ENCODE peak calls at places on chromosome 17, in six cellular contexts. One of them, this sample, is unnamed.

GRCh38 chr17:18382441-18383078 is 5.0 kb downstream of the EVPLL start:
- DNase-seq in nucleus accumbens: no peak
- DNase-seq in GM23248: no peak
- DNase-seq in GOT3: no peak
- DNase-seq in activated CD4-positive, alpha-beta T cell treated with anti-CD3 and anti-CD28 coated beads, Interleukin-2, amount 10 ng/mL, durations not matched to agents 7 days and 5 days: no peak
- DNase-seq in sigmoid colon: peak; percentile 58
- DNase-seq in this sample: no peak

GRCh38 chr17:80443916-80444708 is 29.1 kb downstream of the ENDOV start:
- DNase-seq in nucleus accumbens: peak; percentile 29
- DNase-seq in GM23248: no peak
- DNase-seq in GOT3: no peak
- DNase-seq in activated CD4-positive, alpha-beta T cell treated with anti-CD3 and anti-CD28 coated beads, Interleukin-2, amount 10 ng/mL, durations not matched to agents 7 days and 5 days: no peak
- DNase-seq in sigmoid colon: no peak
- DNase-seq in this sample: no peak

GRCh38 chr17:15893333-15894024 is 51.5 kb upstream of the ADORA2B start:
- DNase-seq in nucleus accumbens: no peak
- DNase-seq in GM23248: peak; percentile 29
- DNase-seq in GOT3: no peak
- DNase-seq in activated CD4-positive, alpha-beta T cell treated with anti-CD3 and anti-CD28 coated beads, Interleukin-2, amount 10 ng/mL, durations not matched to agents 7 days and 5 days: no peak
- DNase-seq in sigmoid colon: no peak
- DNase-seq in this sample: no peak

GRCh38 chr17:17232303-17232621 is 4.7 kb downstream of the FLCN start:
- DNase-seq in nucleus accumbens: no peak
- DNase-seq in GM23248: no peak
- DNase-seq in GOT3: no peak
- DNase-seq in activated CD4-positive, alpha-beta T cell treated with anti-CD3 and anti-CD28 coated beads, Interleukin-2, amount 10 ng/mL, durations not matched to agents 7 days and 5 days: no peak
- DNase-seq in sigmoid colon: no peak
- DNase-seq in this sample: no peak

GRCh38 chr17:12395733-12396354 is 269.8 kb upstream of the MYOCD start:
- DNase-seq in nucleus accumbens: no peak
- DNase-seq in GM23248: peak; percentile 20
- DNase-seq in GOT3: no peak
- DNase-seq in activated CD4-positive, alpha-beta T cell treated with anti-CD3 and anti-CD28 coated beads, Interleukin-2, amount 10 ng/mL, durations not matched to agents 7 days and 5 days: no peak
- DNase-seq in sigmoid colon: no peak
- DNase-seq in this sample: no peak

GRCh38 chr17:80029235-80029974 is 6.3 kb downstream of the TBC1D16 start:
- DNase-seq in nucleus accumbens: no peak
- DNase-seq in GM23248: peak; percentile 86
- DNase-seq in GOT3: peak; percentile 38
- DNase-seq in activated CD4-positive, alpha-beta T cell treated with anti-CD3 and anti-CD28 coated beads, Interleukin-2, amount 10 ng/mL, durations not matched to agents 7 days and 5 days: no peak
- DNase-seq in sigmoid colon: peak; percentile 96
- DNase-seq in this sample: no peak

GRCh38 chr17:77120866-77121265 is 19.9 kb upstream of the SEC14L1 start:
- DNase-seq in nucleus accumbens: no peak
- DNase-seq in GM23248: peak; percentile 49
- DNase-seq in GOT3: no peak
- DNase-seq in activated CD4-positive, alpha-beta T cell treated with anti-CD3 and anti-CD28 coated beads, Interleukin-2, amount 10 ng/mL, durations not matched to agents 7 days and 5 days: no peak
- DNase-seq in sigmoid colon: no peak
- DNase-seq in this sample: no peak

GRCh38 chr17:79844869-79845600 is 5.8 kb upstream of the CBX4 start:
- DNase-seq in nucleus accumbens: no peak
- DNase-seq in GM23248: peak; percentile 58
- DNase-seq in GOT3: no peak
- DNase-seq in activated CD4-positive, alpha-beta T cell treated with anti-CD3 and anti-CD28 coated beads, Interleukin-2, amount 10 ng/mL, durations not matched to agents 7 days and 5 days: peak; percentile 36
- DNase-seq in sigmoid colon: peak; percentile 75
- DNase-seq in this sample: no peak

GRCh38 chr17:57674894-57675293 is 70.2 kb downstream of the CCDC182 start:
- DNase-seq in nucleus accumbens: peak; percentile 40
- DNase-seq in GM23248: no peak
- DNase-seq in GOT3: no peak
- DNase-seq in activated CD4-positive, alpha-beta T cell treated with anti-CD3 and anti-CD28 coated beads, Interleukin-2, amount 10 ng/mL, durations not matched to agents 7 days and 5 days: no peak
- DNase-seq in sigmoid colon: no peak
- DNase-seq in this sample: no peak

GRCh38 chr17:44830359-44831269 is 527 bp upstream of the GJC1 start:
- DNase-seq in nucleus accumbens: no peak
- DNase-seq in GM23248: peak; percentile 64
- DNase-seq in GOT3: no peak
- DNase-seq in activated CD4-positive, alpha-beta T cell treated with anti-CD3 and anti-CD28 coated beads, Interleukin-2, amount 10 ng/mL, durations not matched to agents 7 days and 5 days: no peak
- DNase-seq in sigmoid colon: peak; percentile 74
- DNase-seq in this sample: no peak